ENCODE peak calls at places on chromosomes 2 and 18, in six cellular contexts. One of them, this sample, is unnamed.

GRCh38 chr2:210318491-210318890 is 3.5 kb upstream of the MYL1 start:
- DNase-seq in H7: no peak
- DNase-seq in AG08395: no peak
- DNase-seq in Caki2: no peak
- DNase-seq in astrocyte: no peak
- DNase-seq in non-pigmented ciliary epithelial cell: no peak
- DNase-seq in this sample: no peak

GRCh38 chr18:36572135-36572856 is 256.5 kb downstream of the TPGS2 start:
- DNase-seq in AG08395: peak
- DNase-seq in Caki2: peak
- DNase-seq in astrocyte: peak
- DNase-seq in H7: peak
- DNase-seq in non-pigmented ciliary epithelial cell: no peak
- DNase-seq in this sample: peak

GRCh38 chr2:12861344-12861942 is 144.7 kb downstream of the TRIB2 start:
- DNase-seq in H7: no peak
- DNase-seq in astrocyte: peak
- DNase-seq in AG08395: peak
- DNase-seq in non-pigmented ciliary epithelial cell: peak
- DNase-seq in Caki2: no peak
- DNase-seq in this sample: peak

GRCh38 chr2:63192889-63193778 is 142.5 kb downstream of the OTX1 start:
- DNase-seq in AG08395: no peak
- DNase-seq in H7: no peak
- DNase-seq in astrocyte: no peak
- DNase-seq in non-pigmented ciliary epithelial cell: no peak
- DNase-seq in Caki2: no peak
- DNase-seq in this sample: no peak

GRCh38 chr2:142220901-142221300 is 90.1 kb upstream of the LRP1B start:
- DNase-seq in AG08395: no peak
- DNase-seq in non-pigmented ciliary epithelial cell: peak
- DNase-seq in H7: no peak
- DNase-seq in astrocyte: peak
- DNase-seq in Caki2: no peak
- DNase-seq in this sample: no peak

GRCh38 chr2:122136071-122136470 is 380.6 kb downstream of the TSN start:
- DNase-seq in Caki2: no peak
- DNase-seq in AG08395: no peak
- DNase-seq in non-pigmented ciliary epithelial cell: no peak
- DNase-seq in H7: peak
- DNase-seq in astrocyte: no peak
- DNase-seq in this sample: peak

GRCh38 chr2:12498703-12499102 is 218.0 kb upstream of the TRIB2 start:
- DNase-seq in Caki2: no peak
- DNase-seq in H7: no peak
- DNase-seq in non-pigmented ciliary epithelial cell: no peak
- DNase-seq in astrocyte: peak
- DNase-seq in AG08395: peak
- DNase-seq in this sample: peak

GRCh38 chr18:70384181-70384790 is 95.4 kb downstream of the SOCS6 start:
- DNase-seq in Caki2: peak
- DNase-seq in H7: peak
- DNase-seq in non-pigmented ciliary epithelial cell: peak
- DNase-seq in AG08395: peak
- DNase-seq in astrocyte: peak
- DNase-seq in this sample: peak

GRCh38 chr2:74778381-74779371 is 55.3 kb upstream of the HK2 start:
- DNase-seq in AG08395: peak
- DNase-seq in Caki2: peak
- DNase-seq in non-pigmented ciliary epithelial cell: no peak
- DNase-seq in H7: peak
- DNase-seq in astrocyte: no peak
- DNase-seq in this sample: peak

GRCh38 chr2:152336854-152337510 is 2.0 kb downstream of the FMNL2 start:
- DNase-seq in Caki2: peak
- DNase-seq in non-pigmented ciliary epithelial cell: no peak
- DNase-seq in H7: peak
- DNase-seq in AG08395: peak
- DNase-seq in astrocyte: peak
- DNase-seq in this sample: peak

GRCh38 chr2:218877331-218877730 is 3.3 kb upstream of the WNT10A start:
- DNase-seq in AG08395: no peak
- DNase-seq in astrocyte: no peak
- DNase-seq in Caki2: no peak
- DNase-seq in H7: no peak
- DNase-seq in non-pigmented ciliary epithelial cell: no peak
- DNase-seq in this sample: no peak

GRCh38 chr2:115691409-115691808 is 1249.0 kb downstream of the DPP10 start:
- DNase-seq in astrocyte: no peak
- DNase-seq in H7: no peak
- DNase-seq in non-pigmented ciliary epithelial cell: no peak
- DNase-seq in AG08395: no peak
- DNase-seq in Caki2: no peak
- DNase-seq in this sample: no peak